ENCODE peak calls at places on chromosomes 12 and 14, in ten cellular contexts. C is HuH-7.5; W is CD8-positive, alpha-beta T cell; B is cardiac muscle cell; S is right cardiac atrium; O is WTC11; J is stimulated activated CD8-positive, alpha-beta memory T cell treated with anti-CD3 and anti-CD28 coated beads, Interleukin-7, amount 100 ng/mL, for 48 hours; I is KBM-7; D is glutamatergic neuron; Z is fibroblast of lung. N is an unnamed sample.

GRCh38 chr12:53625946-53626701 is at the start of gene ATF7:
- DNase-seq in C (peak), W (peak), B (peak), S (peak), O (peak), J (peak), I (peak), D (peak), Z (peak), N (peak)

GRCh38 chr12:109815225-109815624 is 18.0 kb downstream of the TRPV4 start:
- DNase-seq in C (no peak), W (no peak), B (no peak), S (no peak), O (no peak), J (no peak), I (no peak), D (no peak), Z (no peak), N (no peak)

GRCh38 chr12:53966385-53967133 is 6.4 kb upstream of the HOXC11 start:
- DNase-seq in C (no peak), W (no peak), B (no peak), S (no peak), O (no peak), J (no peak), I (no peak), D (no peak), Z (no peak), N (no peak)

GRCh38 chr14:54785778-54786160 is 116.9 kb downstream of the GCH1 start:
- DNase-seq in C (no peak), W (no peak), B (no peak), S (no peak), O (no peak), J (no peak), I (no peak), D (no peak), Z (no peak), N (no peak)

GRCh38 chr14:95891742-95892141 is 15.1 kb downstream of the TUNAR start:
- DNase-seq in C (no peak), W (no peak), B (no peak), S (no peak), O (no peak), J (no peak), I (no peak), D (no peak), Z (peak), N (no peak)

GRCh38 chr12:11658796-11659195 is 9.3 kb downstream of the ETV6 start:
- DNase-seq in C (no peak), W (no peak), B (peak), S (no peak), O (no peak), J (no peak), I (no peak), D (no peak), Z (peak), N (no peak)

GRCh38 chr14:20413785-20414117 is 450 bp upstream of the TEP1 start:
- DNase-seq in C (no peak), W (no peak), B (no peak), S (no peak), O (no peak), J (no peak), I (peak), D (no peak), Z (peak), N (no peak)

GRCh38 chr12:14885718-14886201 is at the start of gene MGP:
- DNase-seq in C (no peak), W (no peak), B (peak), S (peak), O (no peak), J (no peak), I (no peak), D (no peak), Z (peak), N (no peak)

GRCh38 chr14:67480011-67480410 is 8.5 kb downstream of the TMEM229B start:
- DNase-seq in C (peak), W (no peak), B (no peak), S (no peak), O (no peak), J (no peak), I (no peak), D (peak), Z (no peak), N (no peak)